ENCODE peak calls at places on chromosomes 1 and 21, in five cellular contexts. X is H9, V is mesenchymal stem cell, S is neuronal stem cell, W is H1. K is an unnamed sample.

GRCh38 chr1:197838836-197839235 is 63.6 kb upstream of the DENND1B start:
- DNase-seq in X (no peak), V (peak), S (no peak), W (no peak), K (peak)

GRCh38 chr1:238649200-238649599 is 737.2 kb upstream of the CHRM3 start:
- DNase-seq in X (no peak), V (no peak), S (no peak), W (no peak), K (no peak)

GRCh38 chr1:227372662-227373061 is 54.4 kb upstream of the CDC42BPA start:
- DNase-seq in X (no peak), V (no peak), S (no peak), W (no peak), K (no peak)

GRCh38 chr1:227942716-227943261 is 4.9 kb downstream of the WNT9A start:
- DNase-seq in X (no peak), V (no peak), S (no peak), W (no peak), K (no peak)

GRCh38 chr1:77757616-77758015 is 2.0 kb downstream of the USP33 start:
- DNase-seq in X (no peak), V (peak), S (no peak), W (no peak), K (peak)

GRCh38 chr1:17617787-17618557 is 78.5 kb downstream of the ARHGEF10L start:
- DNase-seq in X (no peak), V (no peak), S (no peak), W (no peak), K (no peak)

GRCh38 chr1:21702780-21703179 is 33.6 kb upstream of the RAP1GAP start:
- DNase-seq in X (no peak), V (peak), S (no peak), W (no peak), K (no peak)

GRCh38 chr1:209616366-209617046 is 33.0 kb downstream of the CAMK1G start:
- DNase-seq in X (no peak), V (no peak), S (no peak), W (no peak), K (peak)

GRCh38 chr21:35102488-35103407 is 53.6 kb upstream of the RUNX1 start:
- DNase-seq in X (no peak), V (peak), S (no peak), W (no peak), K (peak)

GRCh38 chr1:185338719-185339622 is 21.9 kb upstream of the IVNS1ABP start:
- DNase-seq in X (no peak), V (peak), S (no peak), W (no peak), K (peak)

GRCh38 chr1:165353731-165354671 is 2.5 kb downstream of the LMX1A start:
- DNase-seq in X (peak), V (no peak), S (no peak), W (peak), K (no peak)

GRCh38 chr1:203691454-203691853 is 64.8 kb downstream of the ATP2B4 start:
- DNase-seq in X (no peak), V (no peak), S (no peak), W (no peak), K (no peak)

GRCh38 chr1:9910425-9911178 is 533 bp upstream of the CTNNBIP1 start:
- DNase-seq in X (peak), V (peak), S (peak), W (peak), K (peak)

GRCh38 chr1:231926933-231927332 is 300.3 kb downstream of the DISC1 start:
- DNase-seq in X (no peak), V (no peak), S (no peak), W (no peak), K (no peak)

GRCh38 chr21:42228709-42229220 is 9.8 kb downstream of the ABCG1 start:
- DNase-seq in X (no peak), V (no peak), S (no peak), W (no peak), K (no peak)

GRCh38 chr1:247291835-247292561 is 36.1 kb downstream of the VN1R5 start:
- DNase-seq in X (no peak), V (no peak), S (no peak), W (no peak), K (no peak)

GRCh38 chr1:236130372-236130771 is 12.0 kb upstream of the GPR137B start:
- DNase-seq in X (no peak), V (no peak), S (no peak), W (no peak), K (no peak)
- H2BK12ac ChIP-seq in X (no peak), V (no peak), S (no peak), W (no peak), K (no peak)

GRCh38 chr1:218718216-218718615 is 373.1 kb downstream of the TGFB2 start:
- DNase-seq in X (no peak), V (no peak), S (no peak), W (no peak), K (no peak)
- H3K18ac ChIP-seq in X (no peak), V (no peak), S (no peak), W (no peak), K (no peak)

GRCh38 chr1:30407862-30408580 is 315.4 kb downstream of the MATN1 start:
- DNase-seq in X (peak), V (no peak), S (no peak), W (peak), K (no peak)
- H2BK5ac ChIP-seq in X (no peak), V (no peak), S (no peak), W (no peak), K (no peak)

GRCh38 chr1:193058529-193059281 is 455 bp downstream of the UCHL5 start:
- DNase-seq in X (peak), V (peak), S (peak), W (peak), K (peak)
- H2BK12ac ChIP-seq in X (peak), V (no peak), S (no peak), W (peak), K (no peak)

GRCh38 chr21:39087976-39088370 is 95.3 kb downstream of the PSMG1 start:
- DNase-seq in X (no peak), V (no peak), S (no peak), W (no peak), K (no peak)
- H3K18ac ChIP-seq in X (no peak), V (peak), S (no peak), W (no peak), K (no peak)

GRCh38 chr1:11216074-11216473 is 26.9 kb downstream of the ANGPTL7 start:
- DNase-seq in X (no peak), V (no peak), S (no peak), W (no peak), K (no peak)
- H2BK5ac ChIP-seq in X (no peak), V (no peak), S (no peak), W (no peak), K (no peak)

GRCh38 chr1:2150836-2151235 is 43.7 kb downstream of the FAAP20 start:
- DNase-seq in X (no peak), V (no peak), S (no peak), W (no peak), K (no peak)
- H2BK12ac ChIP-seq in X (no peak), V (no peak), S (no peak), W (no peak), K (no peak)

GRCh38 chr1:229037806-229038405 is 233.0 kb upstream of the RAB4A start:
- DNase-seq in X (no peak), V (no peak), S (no peak), W (no peak), K (no peak)
- H3K18ac ChIP-seq in X (no peak), V (peak), S (no peak), W (peak), K (no peak)

DNA sequence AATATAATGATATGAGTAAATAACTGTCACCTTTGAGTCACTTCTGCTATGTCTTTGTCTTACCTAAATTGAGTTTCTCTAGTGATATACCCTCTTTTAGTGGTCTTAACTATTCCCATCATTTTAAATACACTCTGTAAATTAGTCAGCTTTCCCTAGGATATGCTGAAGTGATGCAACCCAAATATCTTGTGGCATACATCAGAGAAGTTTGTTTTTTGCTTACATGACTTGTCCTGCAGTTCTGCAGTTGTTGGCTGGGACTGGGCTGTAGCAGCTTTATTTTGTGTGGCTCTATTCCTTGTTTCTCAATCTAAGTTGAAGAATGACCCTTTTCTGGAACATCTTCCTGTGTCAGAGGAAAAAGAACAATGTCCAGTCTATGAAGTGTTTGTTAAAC is 76.4 kb downstream of the TTC3 start:
- DNase-seq in X (no peak), V (peak), S (no peak), W (no peak), K (no peak)
- H2BK5ac ChIP-seq in X (no peak), V (no peak), S (no peak), W (no peak), K (no peak)

K was measured in trophoblast cell.